ENCODE peak calls at places on chromosomes 1 and 21, in nine cellular contexts. J, G, K, T, N, H, I, X and L are unnamed samples.

GRCh38 chr1:51296379-51297357 is 33.7 kb downstream of the TTC39A start:
- DNase-seq in J (peak), G (peak), K (peak), T (peak), N (peak), H (peak), I (peak), X (no peak), L (peak)

GRCh38 chr21:34882719-34883131 is 166.4 kb downstream of the RUNX1 start:
- DNase-seq in J (no peak), G (no peak), K (no peak), T (no peak), N (peak), H (no peak), I (no peak), X (no peak), L (no peak)

GRCh38 chr1:207833956-207834660 is 76.8 kb downstream of the CD34 start:
- DNase-seq in J (no peak), G (no peak), K (no peak), T (no peak), N (no peak), H (no peak), I (no peak), X (no peak), L (peak)

GRCh38 chr1:61294828-61295428 is 212.6 kb downstream of the NFIA start:
- DNase-seq in J (no peak), G (no peak), K (no peak), T (no peak), N (no peak), H (no peak), I (no peak), X (no peak), L (no peak)

GRCh38 chr21:38234395-38235142 is 22.2 kb upstream of the KCNJ15 start:
- DNase-seq in J (no peak), G (no peak), K (no peak), T (no peak), N (no peak), H (no peak), I (peak), X (no peak), L (no peak)

GRCh38 chr1:206766251-206766856 is 4.2 kb upstream of the IL19 start:
- DNase-seq in J (peak), G (no peak), K (no peak), T (no peak), N (peak), H (peak), I (peak), X (peak), L (peak)

GRCh38 chr1:183022202-183023145 is 746 bp upstream of the LAMC1 start:
- DNase-seq in J (no peak), G (peak), K (no peak), T (peak), N (peak), H (no peak), I (peak), X (peak), L (peak)

GRCh38 chr1:10195570-10195969 is 14.8 kb upstream of the KIF1B start:
- DNase-seq in J (no peak), G (no peak), K (no peak), T (no peak), N (peak), H (no peak), I (no peak), X (no peak), L (no peak)

GRCh38 chr21:36820176-36821031 is 121.5 kb downstream of the SIM2 start:
- DNase-seq in J (no peak), G (no peak), K (peak), T (no peak), N (no peak), H (no peak), I (no peak), X (no peak), L (no peak)

GRCh38 chr1:185450917-185451316 is 133.9 kb upstream of the IVNS1ABP start:
- DNase-seq in J (no peak), G (no peak), K (no peak), T (no peak), N (no peak), H (no peak), I (no peak), X (no peak), L (no peak)

GRCh38 chr1:154420961-154421924 is 16.1 kb downstream of the IL6R start:
- DNase-seq in J (no peak), G (no peak), K (no peak), T (no peak), N (no peak), H (no peak), I (no peak), X (no peak), L (no peak)

GRCh38 chr21:44920694-44921604 is at the start of gene ITGB2:
- DNase-seq in J (peak), G (no peak), K (no peak), T (no peak), N (no peak), H (peak), I (no peak), X (no peak), L (peak)

GRCh38 chr1:6097117-6097595 is 51.5 kb downstream of the KCNAB2 start:
- DNase-seq in J (no peak), G (no peak), K (no peak), T (no peak), N (no peak), H (no peak), I (no peak), X (no peak), L (no peak)

GRCh38 chr21:15735409-15735808 is 5.6 kb downstream of the USP25 start:
- DNase-seq in J (no peak), G (no peak), K (no peak), T (no peak), N (no peak), H (no peak), I (no peak), X (no peak), L (no peak)

GRCh38 chr1:22673486-22674409 is 20.7 kb downstream of the C1QB start:
- DNase-seq in J (no peak), G (peak), K (peak), T (peak), N (peak), H (no peak), I (peak), X (peak), L (peak)

GRCh38 chr21:25283720-25284119 is 323.6 kb downstream of the MRPL39 start:
- DNase-seq in J (no peak), G (peak), K (no peak), T (no peak), N (peak), H (no peak), I (no peak), X (no peak), L (no peak)

GRCh38 chr1:220803401-220804201 is 16.9 kb downstream of the MTARC1 start:
- DNase-seq in J (no peak), G (no peak), K (peak), T (peak), N (peak), H (no peak), I (peak), X (no peak), L (no peak)

GRCh38 chr1:8259498-8260290 is 58.2 kb upstream of the SLC45A1 start:
- DNase-seq in J (no peak), G (no peak), K (no peak), T (peak), N (peak), H (no peak), I (peak), X (no peak), L (peak)